ENCODE peak calls at places on chromosomes 3 and 15, in eight cellular contexts. P is choroid plexus epithelial cell, W is AG09309, K is astrocyte of the spinal cord, J is fibroblast of lung, C is astrocyte, Z is GM20000, V is esophagus muscularis mucosa. F is an unnamed sample.

GRCh38 chr15:42608110-42608531 is 32.7 kb downstream of the STARD9 start:
- DNase-seq in P (peak), W (no peak), K (no peak), J (no peak), C (peak), Z (no peak), V (no peak), F (no peak)

GRCh38 chr15:75224281-75224680 is 22.6 kb downstream of the C15orf39 start:
- DNase-seq in P (no peak), W (no peak), K (no peak), J (no peak), C (no peak), Z (no peak), V (no peak), F (no peak)

GRCh38 chr15:68551296-68551635 is 27.5 kb upstream of the CORO2B start:
- DNase-seq in P (no peak), W (no peak), K (no peak), J (no peak), C (no peak), Z (no peak), V (no peak), F (no peak)

GRCh38 chr3:179093807-179094206 is 22.2 kb upstream of the ZMAT3 start:
- DNase-seq in P (peak), W (no peak), K (peak), J (no peak), C (peak), Z (no peak), V (no peak), F (no peak)

GRCh38 chr15:74826372-74826819 is at the start of gene CPLX3:
- DNase-seq in P (peak), W (no peak), K (no peak), J (no peak), C (no peak), Z (peak), V (no peak), F (no peak)

GRCh38 chr3:194450341-194450740 is 36.5 kb downstream of the ATP13A3 start:
- DNase-seq in P (no peak), W (no peak), K (no peak), J (no peak), C (no peak), Z (no peak), V (no peak), F (no peak)

GRCh38 chr15:83115831-83116565 is 8.6 kb downstream of the TM6SF1 start:
- DNase-seq in P (no peak), W (no peak), K (no peak), J (no peak), C (no peak), Z (peak), V (peak), F (no peak)

GRCh38 chr3:106078635-106079034 is 209.8 kb upstream of the CBLB start:
- DNase-seq in P (no peak), W (no peak), K (no peak), J (no peak), C (no peak), Z (no peak), V (no peak), F (no peak)

GRCh38 chr3:61181874-61182273 is 69.4 kb downstream of the FHIT start:
- DNase-seq in P (peak), W (no peak), K (peak), J (peak), C (peak), Z (peak), V (no peak), F (peak)

GRCh38 chr15:50298340-50298739 is 32.8 kb upstream of the HDC start:
- DNase-seq in P (no peak), W (no peak), K (no peak), J (no peak), C (no peak), Z (no peak), V (no peak), F (no peak)

GRCh38 chr3:46861996-46862688 is 1.1 kb downstream of the MYL3 start:
- DNase-seq in P (no peak), W (no peak), K (no peak), J (no peak), C (no peak), Z (no peak), V (no peak), F (no peak)

GRCh38 chr15:65335278-65336055 is 31.0 kb downstream of the RNU5B-1 start:
- DNase-seq in P (no peak), W (no peak), K (no peak), J (no peak), C (no peak), Z (no peak), V (no peak), F (no peak)

GRCh38 chr3:176554264-176554663 is 643.0 kb downstream of the TBL1XR1 start:
- DNase-seq in P (no peak), W (no peak), K (no peak), J (no peak), C (no peak), Z (no peak), V (no peak), F (no peak)

GRCh38 chr15:49876401-49877038 is 242.5 kb downstream of the ATP8B4 start:
- DNase-seq in P (peak), W (no peak), K (no peak), J (no peak), C (no peak), Z (no peak), V (peak), F (no peak)

GRCh38 chr15:42456971-42457370 is 34.0 kb downstream of the ZNF106 start:
- DNase-seq in P (peak), W (no peak), K (no peak), J (peak), C (peak), Z (no peak), V (no peak), F (peak)

GRCh38 chr3:14410501-14411165 is 8.2 kb downstream of the SLC6A6 start:
- DNase-seq in P (peak), W (peak), K (peak), J (peak), C (peak), Z (no peak), V (no peak), F (peak)

GRCh38 chr15:74042603-74043424 is 39.5 kb downstream of the GOLGA6A start:
- DNase-seq in P (no peak), W (no peak), K (no peak), J (no peak), C (no peak), Z (no peak), V (no peak), F (no peak)

GRCh38 chr15:80561500-80561899 is 133.6 kb upstream of the ABHD17C start:
- DNase-seq in P (peak), W (no peak), K (no peak), J (no peak), C (no peak), Z (no peak), V (no peak), F (peak)

GRCh38 chr3:86563358-86563970 is 427.5 kb downstream of the VGLL3 start:
- DNase-seq in P (peak), W (peak), K (peak), J (peak), C (peak), Z (peak), V (no peak), F (peak)

GRCh38 chr15:92797168-92798052 is 102.7 kb upstream of the CHD2 start:
- DNase-seq in P (peak), W (no peak), K (peak), J (peak), C (peak), Z (peak), V (no peak), F (peak)

GRCh38 chr3:52495777-52496602 is 852 bp downstream of the STAB1 start:
- DNase-seq in P (peak), W (no peak), K (peak), J (peak), C (peak), Z (no peak), V (no peak), F (peak)

GRCh38 chr15:64096486-64097431 is 977 bp downstream of the SNX1 start:
- DNase-seq in P (peak), W (no peak), K (peak), J (no peak), C (peak), Z (peak), V (no peak), F (peak)

GRCh38 chr15:64092864-64093626 is 593 bp downstream of the CIAO2A start:
- DNase-seq in P (peak), W (no peak), K (peak), J (peak), C (peak), Z (peak), V (no peak), F (peak)

GRCh38 chr15:64095431-64095794 is 369 bp upstream of the SNX1 start:
- DNase-seq in P (no peak), W (no peak), K (no peak), J (no peak), C (no peak), Z (no peak), V (no peak), F (no peak)

GRCh38 chr15:64093627-64094417 is at the start of gene CIAO2A:
- DNase-seq in P (peak), W (peak), K (peak), J (peak), C (peak), Z (peak), V (peak), F (peak)

DNA sequence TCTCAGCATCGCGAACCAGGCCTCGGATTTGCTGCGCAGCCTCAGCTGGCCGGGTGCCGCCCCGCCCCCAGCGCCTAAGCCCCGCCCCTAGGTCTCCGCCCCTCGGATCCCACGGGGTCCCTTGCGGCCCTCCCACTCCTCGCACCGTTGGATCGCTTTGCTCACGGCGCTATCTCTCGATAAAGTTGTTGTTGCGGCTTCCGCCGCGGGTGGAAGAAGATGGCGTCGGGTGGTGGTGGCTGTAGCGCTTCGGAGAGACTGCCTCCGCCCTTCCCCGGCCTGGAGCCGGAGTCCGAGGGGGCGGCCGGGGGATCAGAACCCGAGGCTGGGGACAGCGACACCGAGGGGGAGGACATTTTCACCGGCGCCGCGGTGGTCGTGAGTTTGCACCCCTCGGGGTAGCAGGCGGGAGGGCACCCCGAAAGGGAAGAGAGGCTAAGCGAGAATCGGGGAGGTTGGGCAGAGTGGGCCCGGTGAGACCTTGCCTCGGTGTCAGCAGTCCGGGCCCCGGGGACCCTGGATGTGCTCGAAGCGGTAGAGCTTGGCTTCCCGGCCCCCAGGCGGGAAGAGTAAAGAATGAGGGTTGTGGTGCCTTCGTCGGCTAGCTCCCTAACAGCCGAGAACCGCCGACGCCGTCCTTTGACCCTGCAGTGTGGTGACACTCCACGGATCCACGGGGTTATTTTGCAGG is at the start of gene SNX1:
- DNase-seq in P (peak), W (peak), K (peak), J (peak), C (peak), Z (peak), V (peak), F (peak)
- TF ChIP-seq CTCF in P (no peak), W (no peak), K (no peak), J (no peak), C (no peak), Z (no peak), V (peak), F (no peak)

GRCh38 chr3:170982733-170983132 is 43.8 kb downstream of the SLC2A2 start:
- DNase-seq in P (no peak), W (no peak), K (no peak), J (no peak), C (no peak), Z (peak), V (no peak), F (no peak)

GRCh38 chr3:170977911-170978310 is 48.6 kb downstream of the SLC2A2 start:
- DNase-seq in P (peak), W (no peak), K (peak), J (no peak), C (no peak), Z (no peak), V (no peak), F (peak)

GRCh38 chr3:170976190-170976519 is 50.4 kb downstream of the SLC2A2 start:
- DNase-seq in P (no peak), W (no peak), K (no peak), J (no peak), C (no peak), Z (no peak), V (no peak), F (no peak)

GRCh38 chr3:170978335-170978745 is 48.2 kb downstream of the SLC2A2 start:
- DNase-seq in P (no peak), W (no peak), K (no peak), J (no peak), C (no peak), Z (no peak), V (no peak), F (no peak)

DNA sequence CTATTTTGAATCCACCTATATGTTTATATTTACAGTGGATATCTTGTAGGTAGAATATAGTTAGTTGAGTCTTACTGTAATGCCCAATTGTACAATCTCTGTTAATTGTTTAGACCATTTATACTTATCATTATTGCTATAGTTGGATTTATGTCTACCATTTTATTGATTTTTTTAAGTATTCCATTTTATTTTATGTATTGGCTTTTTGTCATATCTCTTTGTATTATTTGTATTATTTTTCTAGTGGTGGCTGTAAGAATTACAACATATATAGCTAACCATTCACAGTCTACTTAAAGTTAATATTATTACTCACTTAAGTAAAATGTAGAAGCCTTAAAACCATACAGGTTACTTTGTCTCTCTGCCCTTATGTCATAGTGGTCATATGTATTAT is 46.1 kb downstream of the SLC2A2 start:
- DNase-seq in P (no peak), W (no peak), K (no peak), J (no peak), C (no peak), Z (no peak), V (no peak), F (no peak)
- TF ChIP-seq CTCF in P (no peak), W (no peak), K (no peak), J (no peak), C (no peak), Z (no peak), V (no peak), F (no peak)

GRCh38 chr3:107216711-107217110 is 160.5 kb upstream of the CCDC54 start:
- DNase-seq in P (peak), W (peak), K (peak), J (peak), C (peak), Z (no peak), V (no peak), F (peak)
- TF ChIP-seq CTCF in P (no peak), W (no peak), K (no peak), J (no peak), C (no peak), Z (no peak), V (no peak), F (no peak)

DNA sequence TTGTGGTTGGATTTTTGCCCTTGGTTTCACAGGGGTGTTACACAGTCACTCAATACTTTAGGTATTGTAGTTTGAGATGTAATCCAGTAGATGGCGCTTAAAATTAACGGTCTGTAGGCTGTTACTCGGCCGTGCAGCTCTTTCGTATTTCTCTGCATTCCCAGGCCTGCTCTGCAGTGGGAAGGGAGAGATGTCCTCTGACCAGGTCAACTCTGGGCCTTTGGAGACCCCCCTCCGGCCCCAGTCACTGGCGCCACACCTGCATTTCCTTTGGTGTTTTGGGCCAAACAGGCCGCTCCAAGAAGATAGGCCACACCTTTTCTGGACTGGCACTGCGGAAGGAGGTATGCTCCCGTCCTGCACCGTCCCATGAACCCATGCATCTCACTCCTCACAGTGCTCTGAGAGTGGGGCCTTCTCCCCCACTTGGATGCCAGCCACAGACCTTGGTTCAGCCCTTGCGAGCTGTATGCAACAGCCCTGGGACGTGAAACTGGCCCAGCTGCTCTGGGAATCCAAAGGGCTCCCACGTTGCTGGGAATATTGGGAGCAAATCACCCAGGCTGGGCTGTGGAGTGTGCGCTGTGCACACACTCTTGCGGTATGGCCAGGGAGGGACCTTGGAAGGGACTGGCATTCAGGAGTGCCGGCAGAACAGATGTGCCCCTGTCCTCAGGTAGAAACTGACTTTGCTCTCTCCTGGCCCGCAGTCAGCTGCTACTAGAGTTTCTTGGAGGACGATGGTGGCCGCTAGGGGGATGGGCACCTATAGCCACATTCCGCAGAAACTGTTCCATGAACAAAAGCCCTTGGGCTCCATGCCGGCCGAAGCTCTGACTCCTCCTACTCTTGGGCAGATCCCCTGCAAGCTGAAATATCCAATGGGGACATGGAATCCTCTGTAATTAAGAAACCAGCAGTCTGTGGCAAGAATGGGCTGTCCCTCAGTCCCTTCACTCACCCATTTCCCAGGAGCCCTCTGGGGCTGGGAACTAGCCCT is 410.5 kb upstream of the CADM2 start:
- DNase-seq in P (peak), W (no peak), K (peak), J (peak), C (no peak), Z (peak), V (no peak), F (peak)
- TF ChIP-seq CTCF in P (peak), W (peak), K (peak), J (no peak), C (peak), Z (peak), V (peak), F (no peak)

DNA sequence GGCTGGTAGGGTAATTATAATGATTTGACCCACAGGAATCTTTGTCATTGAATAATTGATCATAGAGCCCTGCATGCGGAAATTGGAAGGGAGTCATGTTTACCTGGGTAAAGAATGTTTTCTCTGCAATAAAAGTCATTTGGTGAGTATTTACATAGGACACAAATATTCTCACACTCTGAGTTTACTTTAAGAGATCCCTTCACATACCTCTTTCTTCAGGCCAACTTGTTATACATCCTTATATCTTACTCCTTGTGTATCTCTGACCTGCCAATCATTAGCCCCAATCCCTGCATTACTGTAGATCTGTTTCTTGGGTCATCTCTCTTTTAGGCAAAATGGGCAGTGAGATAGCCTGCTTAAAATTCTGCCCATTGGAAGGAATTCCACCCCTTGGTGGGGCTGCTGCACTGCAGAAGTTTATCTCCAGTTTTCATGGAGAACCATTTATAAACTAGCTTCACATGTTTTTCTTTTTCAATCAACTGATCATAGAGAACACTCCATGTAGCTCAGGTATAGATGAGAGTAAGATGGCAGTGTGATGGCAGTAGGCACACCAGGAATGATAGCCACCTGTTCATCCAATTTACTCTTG is 46.2 kb downstream of the ILDR1 start:
- DNase-seq in P (no peak), W (no peak), K (no peak), J (no peak), C (no peak), Z (no peak), V (no peak), F (no peak)
- TF ChIP-seq CTCF in P (peak), W (peak), K (no peak), J (no peak), C (no peak), Z (no peak), V (no peak), F (no peak)

DNA sequence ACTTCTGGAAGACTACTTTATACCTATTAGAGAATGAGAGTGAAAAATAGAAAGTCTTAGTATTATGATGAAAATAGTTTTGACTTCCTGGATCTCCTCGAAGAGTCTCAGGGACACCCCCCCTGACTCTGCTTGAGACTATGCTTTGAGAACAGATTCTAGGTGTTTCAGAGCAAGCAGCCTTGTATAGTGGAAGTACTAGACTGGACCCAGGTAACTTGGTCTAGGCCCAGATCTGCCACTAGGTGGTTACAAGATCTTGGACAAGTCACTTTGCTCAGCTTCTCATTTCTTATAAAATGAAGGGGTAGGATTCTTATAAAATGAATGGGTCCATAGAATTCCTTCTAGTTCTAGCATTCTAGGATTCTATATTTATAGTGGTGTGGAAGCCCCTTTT is 9.1 kb downstream of the ABHD5 start:
- DNase-seq in P (peak), W (no peak), K (peak), J (no peak), C (no peak), Z (peak), V (no peak), F (peak)
- TF ChIP-seq CTCF in P (peak), W (peak), K (peak), J (no peak), C (peak), Z (no peak), V (no peak), F (peak)

F was measured in fibroblast of pulmonary artery.